ENCODE peak calls at places on chromosomes 12 and 14, in four cellular contexts. E is stimulated activated CD4-positive, alpha-beta T cell treated with anti-CD3 and anti-CD28 coated beads, Interleukin-15, amount 100 ng/mL, for 24 hours; Y is non-pigmented ciliary epithelial cell; A is fibroblast of the conjunctiva. R is an unnamed sample.

GRCh38 chr14:92644601-92645515 is 103.6 kb downstream of the LGMN start:
- DNase-seq in E (no peak), Y (no peak), A (no peak), R (no peak)

GRCh38 chr12:124566181-124567034 is 1.0 kb downstream of the NCOR2 start:
- DNase-seq in E (peak), Y (no peak), A (peak), R (no peak)

GRCh38 chr14:29227631-29228030 is 461.0 kb downstream of the FOXG1 start:
- DNase-seq in E (no peak), Y (no peak), A (no peak), R (no peak)

GRCh38 chr12:27965411-27965810 is 7.1 kb downstream of the PTHLH start:
- DNase-seq in E (no peak), Y (no peak), A (no peak), R (no peak)

GRCh38 chr12:102548543-102548942 is 68.2 kb upstream of the IGF1 start:
- DNase-seq in E (no peak), Y (no peak), A (no peak), R (no peak)

GRCh38 chr12:109053382-109054123 is 1.2 kb downstream of the USP30 start:
- DNase-seq in E (peak), Y (no peak), A (no peak), R (no peak)

GRCh38 chr14:63752449-63753169 is 24.7 kb upstream of the SGPP1 start:
- DNase-seq in E (no peak), Y (peak), A (no peak), R (peak)

GRCh38 chr14:53022593-53022992 is 71.7 kb upstream of the FERMT2 start:
- DNase-seq in E (no peak), Y (no peak), A (no peak), R (peak)

GRCh38 chr12:127411981-127412380 is 855.0 kb upstream of the TMEM132C start:
- DNase-seq in E (no peak), Y (no peak), A (no peak), R (no peak)

GRCh38 chr12:108975024-108975593 is 45.8 kb downstream of the SVOP start:
- DNase-seq in E (no peak), Y (no peak), A (no peak), R (no peak)

GRCh38 chr12:52681551-52682380 is 1.6 kb upstream of the KRT1 start:
- DNase-seq in E (peak), Y (no peak), A (no peak), R (no peak)

GRCh38 chr12:122942609-122943008 is 23.7 kb downstream of the ABCB9 start:
- DNase-seq in E (no peak), Y (no peak), A (no peak), R (no peak)

GRCh38 chr12:3263939-3264699 is 186.9 kb downstream of the TSPAN9 start:
- DNase-seq in E (no peak), Y (no peak), A (no peak), R (no peak)

GRCh38 chr12:124504273-124505000 is 63.0 kb downstream of the NCOR2 start:
- DNase-seq in E (no peak), Y (no peak), A (no peak), R (no peak)

GRCh38 chr12:131164096-131164872 is 210.6 kb downstream of the ADGRD1 start:
- DNase-seq in E (no peak), Y (no peak), A (no peak), R (no peak)

GRCh38 chr12:96015672-96016071 is 19.5 kb upstream of the HAL start:
- DNase-seq in E (peak), Y (no peak), A (no peak), R (no peak)

GRCh38 chr14:96662116-96662901 is 134.9 kb upstream of the VRK1 start:
- DNase-seq in E (no peak), Y (no peak), A (no peak), R (no peak)

GRCh38 chr12:69024413-69024812 is 91.4 kb upstream of the CPM start:
- DNase-seq in E (no peak), Y (no peak), A (peak), R (no peak)

GRCh38 chr14:61934385-61934784 is 172.2 kb downstream of the SNAPC1 start:
- DNase-seq in E (peak), Y (peak), A (peak), R (peak)

GRCh38 chr12:94033767-94034166 is 114.6 kb upstream of the PLXNC1 start:
- DNase-seq in E (no peak), Y (no peak), A (no peak), R (no peak)

GRCh38 chr12:43038991-43039390 is 449.4 kb upstream of the PRICKLE1 start:
- DNase-seq in E (no peak), Y (no peak), A (no peak), R (no peak)